ENCODE peak calls at places on chromosome 18, in four cellular contexts. One of them, this sample, is unnamed.
A peak's percentile ranks its signal among the peaks of the same experiment; 100 is the strongest.

GRCh38 chr18:26621161-26622026 is 73.0 kb upstream of the KCTD1 start:
- DNase-seq in GM12878: no peak
- DNase-seq in K562: peak; percentile 43
- DNase-seq in HepG2: peak; percentile 21
- DNase-seq in this sample: peak; percentile 64

GRCh38 chr18:6543330-6543908 is 128.7 kb upstream of the L3MBTL4 start:
- DNase-seq in GM12878: no peak
- DNase-seq in HepG2: peak; percentile 14
- DNase-seq in K562: peak; percentile 25
- DNase-seq in this sample: no peak

GRCh38 chr18:77702686-77703085 is 453.0 kb downstream of the GALR1 start:
- DNase-seq in K562: no peak
- DNase-seq in HepG2: peak; percentile 10
- DNase-seq in GM12878: no peak
- DNase-seq in this sample: no peak

GRCh38 chr18:65934874-65935273 is 184.1 kb downstream of the CDH7 start:
- DNase-seq in K562: no peak
- DNase-seq in GM12878: no peak
- DNase-seq in HepG2: no peak
- DNase-seq in this sample: no peak

GRCh38 chr18:12598181-12598921 is 59.6 kb downstream of the SPIRE1 start:
- DNase-seq in HepG2: no peak
- DNase-seq in GM12878: no peak
- DNase-seq in K562: no peak
- DNase-seq in this sample: no peak

GRCh38 chr18:63374520-63374919 is 7.5 kb upstream of the KDSR start:
- DNase-seq in K562: no peak
- DNase-seq in HepG2: no peak
- DNase-seq in GM12878: no peak
- DNase-seq in this sample: no peak

GRCh38 chr18:369224-370010 is 101.6 kb upstream of the THOC1 start:
- DNase-seq in HepG2: no peak
- DNase-seq in K562: no peak
- DNase-seq in GM12878: no peak
- DNase-seq in this sample: no peak

GRCh38 chr18:34224423-34225217 is at the start of gene NOL4:
- DNase-seq in K562: no peak
- DNase-seq in HepG2: peak; percentile 51
- DNase-seq in GM12878: no peak
- DNase-seq in this sample: peak; percentile 96

GRCh38 chr18:10241571-10241970 is 212.9 kb upstream of the APCDD1 start:
- DNase-seq in GM12878: no peak
- DNase-seq in K562: no peak
- DNase-seq in HepG2: no peak
- DNase-seq in this sample: no peak

GRCh38 chr18:6017160-6017559 is 121.8 kb upstream of the TMEM200C start:
- DNase-seq in HepG2: no peak
- DNase-seq in GM12878: no peak
- DNase-seq in K562: no peak
- DNase-seq in this sample: no peak

GRCh38 chr18:76975577-76976110 is 153.3 kb downstream of the ZNF236 start:
- DNase-seq in K562: no peak
- DNase-seq in GM12878: no peak
- DNase-seq in HepG2: no peak
- DNase-seq in this sample: no peak

GRCh38 chr18:45542043-45542442 is 73.2 kb upstream of the SLC14A2 start:
- DNase-seq in GM12878: no peak
- DNase-seq in K562: no peak
- DNase-seq in HepG2: no peak
- DNase-seq in this sample: no peak

GRCh38 chr18:74203811-74204210 is 55.5 kb downstream of the TIMM21 start:
- DNase-seq in K562: no peak
- DNase-seq in GM12878: no peak
- DNase-seq in HepG2: no peak
- DNase-seq in this sample: no peak

GRCh38 chr18:21110667-21111350 is 804 bp downstream of the ROCK1 start:
- DNase-seq in K562: peak; percentile 13
- DNase-seq in HepG2: no peak
- DNase-seq in GM12878: no peak
- DNase-seq in this sample: peak; percentile 40

GRCh38 chr18:80172056-80172455 is 63.0 kb downstream of the ADNP2 start:
- DNase-seq in K562: no peak
- DNase-seq in GM12878: no peak
- DNase-seq in HepG2: no peak
- DNase-seq in this sample: no peak

GRCh38 chr18:59149007-59149406 is 9.3 kb downstream of the SEC11C start:
- DNase-seq in K562: no peak
- DNase-seq in GM12878: no peak
- DNase-seq in HepG2: no peak
- DNase-seq in this sample: no peak

GRCh38 chr18:44851806-44852205 is 171.1 kb downstream of the SETBP1 start:
- DNase-seq in HepG2: no peak
- DNase-seq in GM12878: no peak
- DNase-seq in K562: no peak
- DNase-seq in this sample: no peak

GRCh38 chr18:4433762-4434161 is 21.3 kb downstream of the DLGAP1 start:
- DNase-seq in GM12878: no peak
- DNase-seq in HepG2: no peak
- DNase-seq in K562: no peak
- DNase-seq in this sample: no peak

GRCh38 chr18:23939366-23939765 is 75.2 kb upstream of the TTC39C start:
- DNase-seq in K562: no peak
- DNase-seq in GM12878: no peak
- DNase-seq in HepG2: no peak
- DNase-seq in this sample: no peak
- TF ChIP-seq SP1 in K562: no peak
- TF ChIP-seq SP1 in GM12878: no peak
- TF ChIP-seq SP1 in HepG2: no peak
- TF ChIP-seq SP1 in this sample: no peak

GRCh38 chr18:51425889-51426288 is 228.4 kb upstream of the MEX3C start:
- DNase-seq in HepG2: no peak
- DNase-seq in GM12878: no peak
- DNase-seq in K562: no peak
- DNase-seq in this sample: no peak

GRCh38 chr18:51430538-51430937 is 233.1 kb upstream of the MEX3C start:
- DNase-seq in K562: no peak
- DNase-seq in GM12878: no peak
- DNase-seq in HepG2: no peak
- DNase-seq in this sample: no peak

GRCh38 chr18:51427012-51427411 is 229.5 kb upstream of the MEX3C start:
- DNase-seq in GM12878: no peak
- DNase-seq in HepG2: no peak
- DNase-seq in K562: no peak
- DNase-seq in this sample: no peak

GRCh38 chr18:51429644-51430043 is 232.2 kb upstream of the MEX3C start:
- DNase-seq in HepG2: no peak
- DNase-seq in GM12878: no peak
- DNase-seq in K562: no peak
- DNase-seq in this sample: no peak

DNA sequence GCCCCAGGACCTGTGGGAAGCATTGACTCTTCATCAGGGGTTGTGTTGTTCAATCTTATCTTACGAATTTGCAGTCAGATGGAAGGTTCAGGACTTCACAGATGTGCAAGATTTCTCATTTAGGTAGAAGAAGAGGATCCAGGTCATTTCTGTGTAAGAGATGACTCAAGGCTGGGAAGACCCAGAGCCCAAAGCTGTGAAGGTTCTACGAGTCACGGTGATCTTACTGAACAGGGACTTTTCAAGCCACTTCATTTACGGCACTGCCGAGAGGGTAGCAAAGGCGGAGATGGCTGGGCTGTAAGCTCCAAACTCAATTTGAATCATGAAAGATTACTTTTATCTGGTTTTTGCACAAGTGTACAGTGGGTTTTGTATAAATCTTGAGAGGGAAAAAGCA is 228.0 kb upstream of the MEX3C start:
- DNase-seq in GM12878: peak; percentile 11
- DNase-seq in K562: no peak
- DNase-seq in HepG2: no peak
- DNase-seq in this sample: no peak
- TF ChIP-seq FOXM1 in GM12878: no peak
- TF ChIP-seq FOXM1 in K562: no peak
- TF ChIP-seq FOXM1 in HepG2: no peak
- TF ChIP-seq FOXM1 in this sample: no peak

DNA sequence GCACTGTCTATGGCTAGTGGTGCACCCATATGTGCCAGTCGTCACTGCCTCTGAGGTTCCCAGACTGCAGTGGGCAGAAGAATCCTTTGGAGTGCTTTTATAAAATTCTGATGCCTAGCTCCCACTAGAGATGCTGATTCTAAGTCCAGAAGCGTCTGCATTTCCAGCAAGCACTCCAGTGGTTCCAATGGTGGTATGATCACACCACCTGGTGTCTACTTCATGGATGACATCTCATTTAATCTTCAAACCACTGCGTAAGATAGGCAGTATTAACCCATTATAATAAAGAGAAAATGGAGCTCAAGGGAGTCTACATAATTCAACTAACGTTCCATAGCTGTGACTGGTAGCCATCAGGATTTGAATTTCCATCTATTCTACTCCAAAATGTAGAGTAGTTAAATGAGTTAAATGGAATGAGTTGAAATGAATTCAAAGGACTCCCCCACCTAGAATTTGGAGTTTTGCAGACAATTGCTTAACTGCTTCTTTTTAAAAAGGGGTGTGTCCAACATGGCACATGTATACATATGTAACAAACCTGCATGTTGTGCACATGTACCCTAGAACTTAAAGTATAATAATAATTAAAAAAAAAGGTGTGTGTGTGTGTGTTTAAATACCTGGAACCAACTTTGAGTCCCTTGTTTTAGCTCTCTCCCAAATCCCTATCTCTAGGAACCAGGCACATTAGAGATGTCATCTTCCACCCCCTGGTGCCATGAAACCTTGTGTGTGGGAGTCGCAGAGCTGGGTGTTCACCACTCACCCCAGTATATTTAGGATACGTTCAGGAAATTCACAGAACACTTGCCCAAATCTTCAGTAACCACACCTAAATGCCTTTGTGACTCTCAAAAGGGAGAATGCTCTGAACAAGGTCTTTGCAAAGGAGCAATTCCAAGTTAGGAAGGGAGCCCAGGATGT is 14.1 kb downstream of the LAMA3 start:
- DNase-seq in GM12878: no peak
- DNase-seq in HepG2: peak; percentile 50
- DNase-seq in K562: peak; percentile 39
- DNase-seq in this sample: peak; percentile 66
- TF ChIP-seq FOXK2 in GM12878: no peak
- TF ChIP-seq FOXK2 in HepG2: no peak
- TF ChIP-seq FOXK2 in K562: no peak
- TF ChIP-seq FOXK2 in this sample: no peak

GRCh38 chr18:46659484-46659883 is 2.5 kb upstream of the LOXHD1 start:
- DNase-seq in HepG2: no peak
- DNase-seq in K562: no peak
- DNase-seq in GM12878: no peak
- DNase-seq in this sample: no peak

GRCh38 chr18:46656326-46657114 is 500 bp downstream of the LOXHD1 start:
- DNase-seq in GM12878: no peak
- DNase-seq in K562: no peak
- DNase-seq in HepG2: no peak
- DNase-seq in this sample: no peak

GRCh38 chr18:46657115-46657955 is at the start of gene LOXHD1:
- DNase-seq in HepG2: no peak
- DNase-seq in K562: no peak
- DNase-seq in GM12878: no peak
- DNase-seq in this sample: no peak

GRCh38 chr18:46663539-46663938 is 6.5 kb upstream of the LOXHD1 start:
- DNase-seq in GM12878: no peak
- DNase-seq in HepG2: no peak
- DNase-seq in K562: no peak
- DNase-seq in this sample: no peak

DNA sequence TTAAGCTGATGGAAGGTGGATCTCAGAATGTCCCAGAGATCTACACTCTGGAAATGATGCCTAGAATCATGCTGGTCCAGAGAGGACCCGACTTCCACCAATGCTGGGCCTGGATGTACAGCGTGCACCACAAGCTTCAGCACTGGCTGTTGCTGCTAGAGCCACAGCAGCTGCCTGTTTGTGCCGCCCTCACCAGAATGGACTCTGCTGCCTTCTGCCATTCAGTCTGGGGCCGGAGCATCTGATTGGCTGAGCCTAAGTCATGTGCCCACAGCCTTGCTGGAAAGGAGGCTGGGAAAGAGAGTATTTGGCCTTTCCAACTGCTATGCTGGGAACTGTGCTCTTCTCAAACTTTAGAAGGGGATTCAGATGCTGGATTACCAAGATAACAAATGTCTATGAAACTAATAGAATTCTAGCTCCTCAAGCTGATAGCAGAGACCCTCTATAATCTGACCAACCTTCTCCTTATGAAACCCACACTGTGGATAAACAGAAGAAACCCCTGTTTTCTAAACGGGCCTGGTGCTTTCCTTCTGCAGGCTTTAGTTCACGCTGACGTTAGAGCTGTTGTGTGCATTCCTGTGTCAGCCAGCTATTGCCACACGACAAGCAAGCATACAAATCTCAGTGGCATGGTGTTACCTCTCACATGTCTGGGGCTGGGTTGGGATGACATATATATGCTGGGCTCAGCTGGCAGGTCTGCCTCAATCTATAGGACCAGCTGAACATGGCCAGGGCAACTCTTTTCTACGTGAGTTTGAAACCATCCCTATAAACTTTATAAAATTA is 4.1 kb upstream of the LOXHD1 start:
- DNase-seq in HepG2: peak; percentile 4
- DNase-seq in GM12878: no peak
- DNase-seq in K562: no peak
- DNase-seq in this sample: peak; percentile 8
- TF ChIP-seq SP1 in HepG2: no peak
- TF ChIP-seq SP1 in GM12878: no peak
- TF ChIP-seq SP1 in K562: no peak
- TF ChIP-seq SP1 in this sample: no peak

GRCh38 chr18:31821452-31822171 is 60.9 kb upstream of the SLC25A52 start:
- DNase-seq in K562: peak; percentile 40
- DNase-seq in HepG2: peak; percentile 32
- DNase-seq in GM12878: no peak
- DNase-seq in this sample: no peak

GRCh38 chr18:31819925-31820229 is 59.2 kb upstream of the SLC25A52 start:
- DNase-seq in K562: no peak
- DNase-seq in GM12878: no peak
- DNase-seq in HepG2: no peak
- DNase-seq in this sample: no peak

GRCh38 chr18:31819106-31819924 is 58.6 kb upstream of the SLC25A52 start:
- DNase-seq in HepG2: peak; percentile 59
- DNase-seq in GM12878: no peak
- DNase-seq in K562: peak; percentile 22
- DNase-seq in this sample: peak; percentile 66
- TF ChIP-seq FOXM1 in HepG2: no peak
- TF ChIP-seq FOXM1 in GM12878: no peak
- TF ChIP-seq FOXM1 in K562: no peak
- TF ChIP-seq FOXM1 in this sample: no peak

This sample was measured in HEK293T.